ENCODE peak calls at places on chromosomes 13 and 19, in nine cellular contexts. One of them, this sample, is unnamed.

GRCh38 chr19:46299004-46299509 is 2.2 kb downstream of the HIF3A start:
- DNase-seq in left ventricle myocardium inferior: peak; percentile 98
- DNase-seq in iPS DF 6.9: no peak
- DNase-seq in aorta: peak; percentile 98
- DNase-seq in Peyer's patch: peak; percentile 94
- DNase-seq in tibial artery: peak; percentile 96
- DNase-seq in tibial nerve: peak; percentile 99
- DNase-seq in stomach: peak; percentile 99
- DNase-seq in mesendoderm: no peak
- DNase-seq in this sample: peak; percentile 63

GRCh38 chr19:29645911-29646310 is 19.4 kb upstream of the PLEKHF1 start:
- DNase-seq in left ventricle myocardium inferior: peak; percentile 48
- DNase-seq in iPS DF 6.9: no peak
- DNase-seq in aorta: no peak
- DNase-seq in Peyer's patch: no peak
- DNase-seq in tibial artery: peak; percentile 55
- DNase-seq in tibial nerve: no peak
- DNase-seq in stomach: peak; percentile 77
- DNase-seq in mesendoderm: no peak
- DNase-seq in this sample: no peak

GRCh38 chr13:70390064-70390463 is 281.8 kb upstream of the KLHL1 start:
- DNase-seq in left ventricle myocardium inferior: no peak
- DNase-seq in iPS DF 6.9: no peak
- DNase-seq in aorta: no peak
- DNase-seq in Peyer's patch: no peak
- DNase-seq in tibial artery: no peak
- DNase-seq in tibial nerve: no peak
- DNase-seq in stomach: no peak
- DNase-seq in mesendoderm: no peak
- DNase-seq in this sample: no peak

GRCh38 chr13:48155850-48156249 is 60.9 kb upstream of the MED4 start:
- DNase-seq in left ventricle myocardium inferior: no peak
- DNase-seq in iPS DF 6.9: no peak
- DNase-seq in aorta: no peak
- DNase-seq in Peyer's patch: no peak
- DNase-seq in tibial artery: no peak
- DNase-seq in tibial nerve: no peak
- DNase-seq in stomach: no peak
- DNase-seq in mesendoderm: no peak
- DNase-seq in this sample: no peak

GRCh38 chr13:51674276-51674675 is 90.0 kb downstream of the WDFY2 start:
- DNase-seq in left ventricle myocardium inferior: no peak
- DNase-seq in iPS DF 6.9: peak; percentile 13
- DNase-seq in aorta: no peak
- DNase-seq in Peyer's patch: no peak
- DNase-seq in tibial artery: no peak
- DNase-seq in tibial nerve: no peak
- DNase-seq in stomach: peak; percentile 89
- DNase-seq in mesendoderm: peak; percentile 69
- DNase-seq in this sample: peak; percentile 56

GRCh38 chr13:27405521-27406134 is 18.8 kb upstream of the GTF3A start:
- DNase-seq in left ventricle myocardium inferior: no peak
- DNase-seq in iPS DF 6.9: no peak
- DNase-seq in aorta: no peak
- DNase-seq in Peyer's patch: peak; percentile 64
- DNase-seq in tibial artery: no peak
- DNase-seq in tibial nerve: no peak
- DNase-seq in stomach: no peak
- DNase-seq in mesendoderm: no peak
- DNase-seq in this sample: no peak

GRCh38 chr13:44271031-44271433 is 102.6 kb upstream of the SERP2 start:
- DNase-seq in left ventricle myocardium inferior: no peak
- DNase-seq in iPS DF 6.9: no peak
- DNase-seq in aorta: no peak
- DNase-seq in Peyer's patch: no peak
- DNase-seq in tibial artery: no peak
- DNase-seq in tibial nerve: peak; percentile 34
- DNase-seq in stomach: no peak
- DNase-seq in mesendoderm: no peak
- DNase-seq in this sample: no peak

GRCh38 chr19:13396256-13397080 is 109.8 kb downstream of the CACNA1A start:
- DNase-seq in left ventricle myocardium inferior: peak; percentile 20
- DNase-seq in iPS DF 6.9: peak; percentile 73
- DNase-seq in aorta: no peak
- DNase-seq in Peyer's patch: peak; percentile 52
- DNase-seq in tibial artery: peak; percentile 51
- DNase-seq in tibial nerve: peak; percentile 29
- DNase-seq in stomach: no peak
- DNase-seq in mesendoderm: peak; percentile 94
- DNase-seq in this sample: peak; percentile 92

GRCh38 chr13:113358653-113359052 is 5.3 kb downstream of the GRTP1 start:
- DNase-seq in left ventricle myocardium inferior: no peak
- DNase-seq in iPS DF 6.9: no peak
- DNase-seq in aorta: no peak
- DNase-seq in Peyer's patch: no peak
- DNase-seq in tibial artery: no peak
- DNase-seq in tibial nerve: no peak
- DNase-seq in stomach: no peak
- DNase-seq in mesendoderm: no peak
- DNase-seq in this sample: no peak

GRCh38 chr19:4010808-4011110 is 3.2 kb downstream of the PIAS4 start:
- DNase-seq in left ventricle myocardium inferior: no peak
- DNase-seq in iPS DF 6.9: no peak
- DNase-seq in aorta: no peak
- DNase-seq in Peyer's patch: no peak
- DNase-seq in tibial artery: no peak
- DNase-seq in tibial nerve: no peak
- DNase-seq in stomach: no peak
- DNase-seq in mesendoderm: no peak
- DNase-seq in this sample: no peak
- H3K4me1 ChIP-seq in left ventricle myocardium inferior: peaks cover 87% of the 10 kb centered on the region
- H3K4me1 ChIP-seq in iPS DF 6.9: peaks cover 3% of the 10 kb centered on the region
- H3K4me1 ChIP-seq in aorta: no peaks in the 10 kb centered on the region
- H3K4me1 ChIP-seq in Peyer's patch: no peaks in the 10 kb centered on the region
- H3K4me1 ChIP-seq in tibial artery: peaks cover 70% of the 10 kb centered on the region
- H3K4me1 ChIP-seq in tibial nerve: peaks cover 55% of the 10 kb centered on the region
- H3K4me1 ChIP-seq in stomach: peaks cover 85% of the 10 kb centered on the region
- H3K4me1 ChIP-seq in mesendoderm: no peaks in the 10 kb centered on the region
- H3K4me1 ChIP-seq in this sample: peaks cover 8% of the 10 kb centered on the region

DNA sequence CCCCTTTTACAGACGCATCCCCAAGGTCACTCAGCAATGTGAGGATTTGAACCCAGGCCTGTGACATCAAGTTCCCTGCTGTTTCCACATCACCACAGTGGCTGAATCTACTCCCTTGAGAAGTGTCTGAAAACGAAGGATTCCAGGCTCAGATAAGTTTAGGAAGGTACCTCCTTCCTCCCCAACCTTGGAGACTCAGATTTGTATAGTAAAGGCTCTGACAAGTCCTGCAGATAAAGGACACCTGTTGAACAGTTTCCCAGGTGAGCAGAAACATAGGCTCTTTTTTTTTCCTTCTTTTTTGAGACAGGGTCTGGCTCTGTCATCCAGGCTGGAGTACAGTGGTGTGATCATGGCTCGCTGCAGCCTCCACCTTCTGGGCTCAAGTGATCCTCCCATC is 56.4 kb upstream of the PTPRS start:
- DNase-seq in left ventricle myocardium inferior: no peak
- DNase-seq in iPS DF 6.9: no peak
- DNase-seq in aorta: no peak
- DNase-seq in Peyer's patch: no peak
- DNase-seq in tibial artery: no peak
- DNase-seq in tibial nerve: no peak
- DNase-seq in stomach: no peak
- DNase-seq in mesendoderm: no peak
- DNase-seq in this sample: no peak
- H3K4me3 ChIP-seq in left ventricle myocardium inferior: no peak overlapping the region
- H3K4me3 ChIP-seq in iPS DF 6.9: no peak overlapping the region
- H3K4me3 ChIP-seq in aorta: no peak overlapping the region
- H3K4me3 ChIP-seq in Peyer's patch: no peak overlapping the region
- H3K4me3 ChIP-seq in tibial artery: no peak overlapping the region
- H3K4me3 ChIP-seq in tibial nerve: no peak overlapping the region
- H3K4me3 ChIP-seq in stomach: no peak overlapping the region
- H3K4me3 ChIP-seq in mesendoderm: no peak overlapping the region
- H3K4me3 ChIP-seq in this sample: peak overlapping the region; percentile 21

GRCh38 chr13:77386880-77387606 is 60.1 kb upstream of the MYCBP2 start:
- DNase-seq in left ventricle myocardium inferior: no peak
- DNase-seq in iPS DF 6.9: no peak
- DNase-seq in aorta: no peak
- DNase-seq in Peyer's patch: no peak
- DNase-seq in tibial artery: peak; percentile 86
- DNase-seq in tibial nerve: peak; percentile 69
- DNase-seq in stomach: no peak
- DNase-seq in mesendoderm: no peak
- DNase-seq in this sample: no peak
- H3K4me1 ChIP-seq in left ventricle myocardium inferior: no peaks in the 10 kb centered on the region
- H3K4me1 ChIP-seq in iPS DF 6.9: peaks cover 1% of the 10 kb centered on the region
- H3K4me1 ChIP-seq in aorta: peaks cover 8% of the 10 kb centered on the region
- H3K4me1 ChIP-seq in Peyer's patch: no peaks in the 10 kb centered on the region
- H3K4me1 ChIP-seq in tibial artery: peaks cover 43% of the 10 kb centered on the region
- H3K4me1 ChIP-seq in tibial nerve: no peaks in the 10 kb centered on the region
- H3K4me1 ChIP-seq in stomach: peaks cover 4% of the 10 kb centered on the region
- H3K4me1 ChIP-seq in mesendoderm: no peaks in the 10 kb centered on the region
- H3K4me1 ChIP-seq in this sample: no peaks in the 10 kb centered on the region

DNA sequence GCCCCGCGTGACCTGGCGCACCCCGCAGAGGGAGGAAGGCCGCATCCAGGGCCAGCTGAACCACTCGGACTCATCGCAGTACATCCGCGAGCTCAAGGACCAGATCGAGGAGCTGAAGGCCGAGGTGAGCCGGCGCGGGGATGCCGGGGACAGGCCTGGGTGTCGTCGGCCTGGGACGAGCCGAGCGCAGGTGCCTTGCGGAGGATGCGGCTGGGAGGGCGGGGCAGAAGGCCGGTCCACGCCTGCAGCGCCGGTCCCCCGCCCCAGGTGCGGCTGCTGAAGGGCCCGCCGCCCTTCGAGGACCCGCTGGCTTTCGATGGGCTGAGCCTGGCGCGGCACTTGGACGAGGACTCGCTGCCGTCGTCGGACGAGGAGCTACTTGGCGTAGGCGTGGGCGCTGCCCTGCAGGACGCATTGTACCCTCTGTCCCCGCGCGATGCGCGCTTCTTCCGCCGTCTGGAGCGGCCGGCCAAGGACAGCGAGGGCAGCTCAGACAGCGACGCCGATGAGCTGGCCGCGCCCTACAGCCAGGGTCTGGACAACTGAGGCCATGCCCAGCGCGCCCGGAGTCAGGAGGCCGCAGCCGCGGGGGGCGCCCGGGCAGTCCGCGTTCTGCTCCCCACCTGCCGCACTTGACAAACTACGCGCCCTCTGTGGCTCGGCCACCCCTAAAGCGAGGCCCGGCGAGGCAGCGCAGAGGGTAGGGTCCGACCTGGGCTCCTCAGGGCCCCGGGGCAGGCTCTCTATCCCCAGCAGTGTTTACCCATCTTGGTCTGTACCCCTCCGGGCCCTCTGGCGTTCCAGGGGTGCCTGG is 10.8 kb downstream of the PRR36 start:
- DNase-seq in left ventricle myocardium inferior: no peak
- DNase-seq in iPS DF 6.9: no peak
- DNase-seq in aorta: no peak
- DNase-seq in Peyer's patch: no peak
- DNase-seq in tibial artery: no peak
- DNase-seq in tibial nerve: no peak
- DNase-seq in stomach: no peak
- DNase-seq in mesendoderm: peak; percentile 57
- DNase-seq in this sample: peak; percentile 86
- H3K4me3 ChIP-seq in left ventricle myocardium inferior: no peak overlapping the region
- H3K4me3 ChIP-seq in iPS DF 6.9: peak overlapping the region; percentile 51
- H3K4me3 ChIP-seq in aorta: no peak overlapping the region
- H3K4me3 ChIP-seq in Peyer's patch: no peak overlapping the region
- H3K4me3 ChIP-seq in tibial artery: no peak overlapping the region
- H3K4me3 ChIP-seq in tibial nerve: no peak overlapping the region
- H3K4me3 ChIP-seq in stomach: no peak overlapping the region
- H3K4me3 ChIP-seq in mesendoderm: no peak overlapping the region
- H3K4me3 ChIP-seq in this sample: no peak overlapping the region

DNA sequence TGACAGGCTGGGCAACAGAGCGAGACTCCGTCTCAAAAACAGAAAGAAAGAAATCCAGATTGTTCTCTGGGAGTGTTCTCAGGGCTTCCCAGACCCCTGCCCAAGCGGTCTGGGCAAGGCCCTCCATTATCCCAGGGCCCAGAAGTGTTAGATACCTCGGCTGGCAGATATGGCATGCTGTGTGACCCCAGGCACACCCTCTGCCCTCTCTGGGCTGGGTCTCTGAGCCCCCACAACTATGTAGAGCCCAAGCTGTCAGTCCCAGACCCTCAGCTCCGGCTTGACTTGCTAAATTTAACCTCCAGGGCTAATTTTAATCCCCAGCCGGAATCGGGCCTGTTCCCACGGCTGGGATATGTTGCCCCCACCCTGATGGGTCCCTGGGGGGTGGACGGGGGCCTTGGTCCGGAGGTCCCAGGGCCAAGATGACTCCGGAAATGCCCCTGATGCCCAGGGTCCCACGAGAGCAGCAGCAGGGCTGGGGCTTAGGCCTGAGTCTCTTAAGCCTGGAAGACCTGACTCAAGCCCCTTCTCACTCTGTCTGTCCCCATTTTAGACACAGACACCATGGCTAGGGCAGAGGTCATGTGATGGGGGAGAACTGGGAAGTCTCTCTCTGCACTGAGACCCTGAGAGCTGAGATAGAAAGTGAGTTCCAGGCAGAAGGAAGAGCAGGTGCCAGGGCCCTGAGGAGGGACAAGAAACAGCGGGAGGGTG is 14.5 kb upstream of the TMEM161A start:
- DNase-seq in left ventricle myocardium inferior: no peak
- DNase-seq in iPS DF 6.9: no peak
- DNase-seq in aorta: no peak
- DNase-seq in Peyer's patch: no peak
- DNase-seq in tibial artery: no peak
- DNase-seq in tibial nerve: no peak
- DNase-seq in stomach: no peak
- DNase-seq in mesendoderm: no peak
- DNase-seq in this sample: no peak
- H3K4me1 ChIP-seq in left ventricle myocardium inferior: no peaks in the 10 kb centered on the region
- H3K4me1 ChIP-seq in iPS DF 6.9: no peaks in the 10 kb centered on the region
- H3K4me1 ChIP-seq in aorta: no peaks in the 10 kb centered on the region
- H3K4me1 ChIP-seq in Peyer's patch: no peaks in the 10 kb centered on the region
- H3K4me1 ChIP-seq in tibial artery: no peaks in the 10 kb centered on the region
- H3K4me1 ChIP-seq in tibial nerve: no peaks in the 10 kb centered on the region
- H3K4me1 ChIP-seq in stomach: no peaks in the 10 kb centered on the region
- H3K4me1 ChIP-seq in mesendoderm: no peaks in the 10 kb centered on the region
- H3K4me1 ChIP-seq in this sample: no peaks in the 10 kb centered on the region